ENCODE peak calls at places on chromosomes 3 and 15, in seven cellular contexts. S is nucleus accumbens, I is T-cell, C is psoas muscle, W is heart left ventricle, L is osteoblast, U is H4. A is an unnamed sample.

GRCh38 chr3:148737104-148737525 is 39.4 kb downstream of the AGTR1 start:
- DNase-seq in S (no peak), C (no peak), W (no peak), L (no peak), U (no peak), I (no peak), A (no peak)

GRCh38 chr15:58329781-58330467 is 101.9 kb upstream of the LIPC start:
- DNase-seq in L (no peak), C (peak), U (no peak), S (no peak), W (no peak), I (no peak), A (peak)

GRCh38 chr3:44993471-44994205 is 17.6 kb downstream of the EXOSC7 start:
- DNase-seq in U (peak), L (peak), I (no peak), W (no peak), C (no peak), S (no peak), A (no peak)

GRCh38 chr3:58336135-58336882 is 3.6 kb downstream of the PXK start:
- DNase-seq in L (peak), I (no peak), S (no peak), W (no peak), C (no peak), U (no peak), A (no peak)

GRCh38 chr3:194707176-194707575 is 21.5 kb downstream of the FAM43A start:
- DNase-seq in L (no peak), C (no peak), W (no peak), I (no peak), S (no peak), U (no peak), A (no peak)

GRCh38 chr15:40313531-40314398 is 6.0 kb upstream of the PLCB2 start:
- DNase-seq in C (no peak), S (no peak), U (peak), L (peak), W (peak), I (peak), A (peak)

GRCh38 chr3:105866656-105867653 is 1.9 kb downstream of the CBLB start:
- DNase-seq in W (peak), C (peak), U (peak), L (no peak), I (no peak), S (no peak), A (no peak)

GRCh38 chr15:58440181-58440910 is 8.6 kb downstream of the LIPC start:
- DNase-seq in L (no peak), C (no peak), U (no peak), I (no peak), W (peak), S (no peak), A (no peak)

GRCh38 chr3:122903171-122903570 is 108.3 kb downstream of the SLC49A4 start:
- DNase-seq in C (no peak), I (no peak), W (no peak), U (no peak), S (no peak), L (no peak), A (no peak)

GRCh38 chr15:101675015-101675414 is 22.8 kb upstream of the TM2D3 start:
- DNase-seq in S (no peak), L (peak), I (no peak), U (peak), C (no peak), W (no peak), A (no peak)

GRCh38 chr3:197168606-197169005 is 129.8 kb downstream of the DLG1 start:
- DNase-seq in C (no peak), S (no peak), L (no peak), I (no peak), U (no peak), W (no peak), A (no peak)

GRCh38 chr3:193928354-193929209 is 207.4 kb upstream of the HES1 start:
- DNase-seq in S (no peak), U (no peak), W (no peak), C (no peak), L (no peak), I (no peak), A (no peak)

GRCh38 chr15:67050062-67050461 is 15.3 kb upstream of the SMAD3 start:
- DNase-seq in U (peak), C (no peak), L (no peak), I (no peak), S (no peak), W (no peak), A (no peak)

GRCh38 chr3:72888546-72889309 is 882 bp downstream of the GXYLT2 start:
- DNase-seq in L (no peak), W (no peak), I (no peak), C (no peak), U (no peak), S (peak), A (peak)

GRCh38 chr15:76973362-76973743 is 21.6 kb upstream of the PSTPIP1 start:
- DNase-seq in W (peak), C (peak), S (no peak), U (no peak), L (no peak), I (peak), A (peak)

A was measured in mucosa of descending colon.